ENCODE peak calls at places on chromosomes 6 and 20, in five cellular contexts. One of them, this sample, is unnamed.

GRCh38 chr6:1110935-1111334 is 201.0 kb upstream of the FOXQ1 start:
- DNase-seq in GM20000: no peak
- DNase-seq in OCI-LY7: no peak
- DNase-seq in astrocyte: no peak
- DNase-seq in hepatocyte: no peak
- DNase-seq in this sample: no peak

GRCh38 chr20:41004561-41005360 is 23.9 kb upstream of the TOP1 start:
- DNase-seq in OCI-LY7: peak
- DNase-seq in astrocyte: peak
- DNase-seq in GM20000: no peak
- DNase-seq in hepatocyte: no peak
- DNase-seq in this sample: no peak

GRCh38 chr6:17493286-17493685 is 99.9 kb downstream of the CAP2 start:
- DNase-seq in GM20000: no peak
- DNase-seq in OCI-LY7: no peak
- DNase-seq in astrocyte: peak
- DNase-seq in hepatocyte: no peak
- DNase-seq in this sample: no peak

GRCh38 chr6:141561154-141561553 is 571.6 kb upstream of the GJE1 start:
- DNase-seq in hepatocyte: no peak
- DNase-seq in astrocyte: no peak
- DNase-seq in OCI-LY7: no peak
- DNase-seq in GM20000: no peak
- DNase-seq in this sample: no peak

GRCh38 chr6:137951064-137951597 is 84.1 kb downstream of the TNFAIP3 start:
- DNase-seq in OCI-LY7: peak
- DNase-seq in astrocyte: no peak
- DNase-seq in GM20000: no peak
- DNase-seq in hepatocyte: no peak
- DNase-seq in this sample: no peak

GRCh38 chr20:32965115-32965514 is 39.1 kb downstream of the SUN5 start:
- DNase-seq in GM20000: no peak
- DNase-seq in OCI-LY7: no peak
- DNase-seq in astrocyte: no peak
- DNase-seq in hepatocyte: no peak
- DNase-seq in this sample: no peak

GRCh38 chr6:106117579-106117978 is 31.4 kb downstream of the PRDM1 start:
- DNase-seq in hepatocyte: no peak
- DNase-seq in OCI-LY7: no peak
- DNase-seq in astrocyte: no peak
- DNase-seq in GM20000: peak
- DNase-seq in this sample: no peak

GRCh38 chr6:35534396-35535170 is 21.9 kb upstream of the TULP1 start:
- DNase-seq in OCI-LY7: no peak
- DNase-seq in hepatocyte: peak
- DNase-seq in astrocyte: no peak
- DNase-seq in GM20000: no peak
- DNase-seq in this sample: no peak

GRCh38 chr6:24908555-24908954 is 27.2 kb downstream of the RIPOR2 start:
- DNase-seq in hepatocyte: no peak
- DNase-seq in GM20000: no peak
- DNase-seq in OCI-LY7: no peak
- DNase-seq in astrocyte: no peak
- DNase-seq in this sample: no peak

GRCh38 chr6:148240463-148240845 is 102.2 kb upstream of the SASH1 start:
- DNase-seq in GM20000: no peak
- DNase-seq in astrocyte: peak
- DNase-seq in hepatocyte: no peak
- DNase-seq in OCI-LY7: no peak
- DNase-seq in this sample: no peak

GRCh38 chr6:151679941-151680340 is 127.5 kb upstream of the ESR1 start:
- DNase-seq in astrocyte: no peak
- DNase-seq in hepatocyte: no peak
- DNase-seq in OCI-LY7: no peak
- DNase-seq in GM20000: no peak
- DNase-seq in this sample: no peak

GRCh38 chr6:99019341-99019740 is 71.6 kb upstream of the FBXL4 start:
- DNase-seq in GM20000: no peak
- DNase-seq in hepatocyte: no peak
- DNase-seq in astrocyte: peak
- DNase-seq in OCI-LY7: no peak
- DNase-seq in this sample: no peak

GRCh38 chr6:35016417-35017221 is 124.5 kb downstream of the TCP11 start:
- DNase-seq in OCI-LY7: no peak
- DNase-seq in hepatocyte: peak
- DNase-seq in GM20000: no peak
- DNase-seq in astrocyte: peak
- DNase-seq in this sample: no peak

GRCh38 chr6:52499026-52499425 is 77.8 kb downstream of the TRAM2 start:
- DNase-seq in hepatocyte: no peak
- DNase-seq in GM20000: no peak
- DNase-seq in OCI-LY7: peak
- DNase-seq in astrocyte: peak
- DNase-seq in this sample: no peak

GRCh38 chr6:79724816-79725215 is 93.7 kb downstream of the SH3BGRL2 start:
- DNase-seq in OCI-LY7: no peak
- DNase-seq in hepatocyte: no peak
- DNase-seq in astrocyte: no peak
- DNase-seq in GM20000: no peak
- DNase-seq in this sample: no peak

GRCh38 chr20:50085481-50086365 is 27.2 kb downstream of the UBE2V1 start:
- DNase-seq in GM20000: peak
- DNase-seq in OCI-LY7: peak
- DNase-seq in hepatocyte: peak
- DNase-seq in astrocyte: peak
- DNase-seq in this sample: no peak

GRCh38 chr6:44216677-44217331 is at the start of gene MYMX:
- DNase-seq in astrocyte: no peak
- DNase-seq in hepatocyte: no peak
- DNase-seq in GM20000: peak
- DNase-seq in OCI-LY7: no peak
- DNase-seq in this sample: no peak

GRCh38 chr20:41011551-41012067 is 17.0 kb upstream of the TOP1 start:
- DNase-seq in astrocyte: no peak
- DNase-seq in GM20000: peak
- DNase-seq in hepatocyte: no peak
- DNase-seq in OCI-LY7: peak
- DNase-seq in this sample: no peak

GRCh38 chr6:160139420-160139851 is 17.8 kb downstream of the SLC22A1 start:
- DNase-seq in hepatocyte: peak
- DNase-seq in astrocyte: peak
- DNase-seq in GM20000: no peak
- DNase-seq in OCI-LY7: no peak
- DNase-seq in this sample: no peak

GRCh38 chr6:149948011-149948410 is 6.2 kb downstream of the ULBP2 start:
- DNase-seq in astrocyte: no peak
- DNase-seq in OCI-LY7: no peak
- DNase-seq in hepatocyte: no peak
- DNase-seq in GM20000: no peak
- DNase-seq in this sample: no peak

GRCh38 chr6:49001856-49002255 is 461.2 kb downstream of the MMUT start:
- DNase-seq in GM20000: no peak
- DNase-seq in astrocyte: peak
- DNase-seq in OCI-LY7: no peak
- DNase-seq in hepatocyte: no peak
- DNase-seq in this sample: no peak

DNA sequence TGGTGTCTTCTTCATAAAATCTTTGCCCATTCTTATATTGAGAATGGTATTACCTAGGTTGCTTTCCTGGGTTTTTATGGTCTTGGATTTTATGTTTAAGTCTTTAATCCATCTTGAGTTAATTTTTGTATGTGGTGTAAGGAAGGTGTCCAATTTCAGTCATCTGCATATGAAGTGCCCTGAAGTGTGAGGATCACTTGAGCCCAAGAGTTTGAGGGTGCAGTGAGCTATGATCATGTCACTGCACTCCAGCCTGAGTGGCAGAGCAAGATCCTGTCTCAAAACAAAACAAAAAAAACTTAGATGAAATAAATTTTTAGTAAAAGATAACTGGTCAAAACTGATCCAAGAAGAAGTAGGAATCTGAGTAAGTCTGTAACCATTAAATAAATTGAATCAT is 215.4 kb downstream of the TBC1D7 start:
- DNase-seq in astrocyte: no peak
- DNase-seq in GM20000: no peak
- DNase-seq in hepatocyte: no peak
- DNase-seq in OCI-LY7: no peak
- DNase-seq in this sample: no peak
- TF ChIP-seq CTCF in astrocyte: no peak
- TF ChIP-seq CTCF in GM20000: no peak
- TF ChIP-seq CTCF in hepatocyte: no peak
- TF ChIP-seq CTCF in OCI-LY7: no peak
- TF ChIP-seq CTCF in this sample: no peak

GRCh38 chr6:130365166-130366010 is 429 bp upstream of the TMEM200A start:
- DNase-seq in astrocyte: peak
- DNase-seq in OCI-LY7: no peak
- DNase-seq in hepatocyte: peak
- DNase-seq in GM20000: peak
- DNase-seq in this sample: peak

GRCh38 chr6:130369821-130370220 is 4.0 kb downstream of the TMEM200A start:
- DNase-seq in hepatocyte: no peak
- DNase-seq in astrocyte: no peak
- DNase-seq in OCI-LY7: no peak
- DNase-seq in GM20000: no peak
- DNase-seq in this sample: no peak

GRCh38 chr6:130364224-130364780 is 1.5 kb upstream of the TMEM200A start:
- DNase-seq in OCI-LY7: no peak
- DNase-seq in astrocyte: no peak
- DNase-seq in hepatocyte: no peak
- DNase-seq in GM20000: no peak
- DNase-seq in this sample: no peak

GRCh38 chr6:130367767-130368166 is 1.9 kb downstream of the TMEM200A start:
- DNase-seq in hepatocyte: no peak
- DNase-seq in GM20000: no peak
- DNase-seq in astrocyte: no peak
- DNase-seq in OCI-LY7: no peak
- DNase-seq in this sample: no peak

DNA sequence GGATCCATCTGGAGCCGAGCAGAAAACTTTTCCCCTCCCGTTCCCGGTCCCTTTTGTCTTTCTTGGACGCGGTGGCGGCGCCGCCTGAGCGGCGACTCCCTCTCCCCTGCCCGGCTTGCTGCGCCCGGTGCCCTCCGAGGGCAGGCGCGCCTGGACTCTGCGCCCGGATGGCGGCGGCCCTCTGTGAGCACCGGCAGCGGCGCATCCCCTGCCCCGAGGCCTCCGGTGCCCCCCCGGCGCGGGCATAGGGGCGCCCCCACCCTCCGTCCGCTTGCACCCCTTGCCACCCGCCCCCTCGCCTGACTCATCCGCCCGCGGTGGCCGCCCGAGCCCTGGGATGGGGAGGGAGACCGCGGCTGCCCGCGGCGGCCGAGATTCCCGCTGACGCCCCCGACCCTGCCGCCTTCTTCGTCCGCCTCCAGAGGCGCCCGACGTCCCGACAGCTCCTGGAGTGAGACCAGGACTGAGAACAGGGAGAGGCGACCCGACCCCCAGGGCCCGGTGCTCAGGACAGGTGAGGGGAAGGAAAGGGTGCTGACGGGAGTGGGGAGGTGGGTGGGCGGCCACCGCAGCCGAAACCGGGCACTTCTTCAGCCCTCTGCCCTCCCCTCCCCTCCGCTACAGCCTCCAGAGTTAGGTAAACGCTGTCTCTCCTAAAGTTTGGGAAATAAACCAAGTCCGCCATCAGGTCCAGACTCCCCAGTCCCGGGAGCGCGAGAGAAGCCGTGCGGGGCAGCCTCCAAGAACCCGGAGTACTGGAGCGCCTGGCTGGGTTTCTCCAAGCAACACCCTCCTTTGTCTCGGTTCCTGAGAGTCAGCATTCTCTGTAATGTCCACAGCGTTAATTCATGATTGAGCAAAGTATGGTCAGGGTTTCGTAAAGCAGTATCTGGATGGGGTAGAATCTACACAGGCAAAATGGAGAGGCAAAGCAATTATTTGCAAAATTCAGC is at the start of gene TMEM200A:
- DNase-seq in astrocyte: peak
- DNase-seq in hepatocyte: peak
- DNase-seq in OCI-LY7: no peak
- DNase-seq in GM20000: peak
- DNase-seq in this sample: peak
- TF ChIP-seq CTCF in astrocyte: no peak
- TF ChIP-seq CTCF in hepatocyte: peak
- TF ChIP-seq CTCF in OCI-LY7: no peak
- TF ChIP-seq CTCF in GM20000: no peak
- TF ChIP-seq CTCF in this sample: no peak

DNA sequence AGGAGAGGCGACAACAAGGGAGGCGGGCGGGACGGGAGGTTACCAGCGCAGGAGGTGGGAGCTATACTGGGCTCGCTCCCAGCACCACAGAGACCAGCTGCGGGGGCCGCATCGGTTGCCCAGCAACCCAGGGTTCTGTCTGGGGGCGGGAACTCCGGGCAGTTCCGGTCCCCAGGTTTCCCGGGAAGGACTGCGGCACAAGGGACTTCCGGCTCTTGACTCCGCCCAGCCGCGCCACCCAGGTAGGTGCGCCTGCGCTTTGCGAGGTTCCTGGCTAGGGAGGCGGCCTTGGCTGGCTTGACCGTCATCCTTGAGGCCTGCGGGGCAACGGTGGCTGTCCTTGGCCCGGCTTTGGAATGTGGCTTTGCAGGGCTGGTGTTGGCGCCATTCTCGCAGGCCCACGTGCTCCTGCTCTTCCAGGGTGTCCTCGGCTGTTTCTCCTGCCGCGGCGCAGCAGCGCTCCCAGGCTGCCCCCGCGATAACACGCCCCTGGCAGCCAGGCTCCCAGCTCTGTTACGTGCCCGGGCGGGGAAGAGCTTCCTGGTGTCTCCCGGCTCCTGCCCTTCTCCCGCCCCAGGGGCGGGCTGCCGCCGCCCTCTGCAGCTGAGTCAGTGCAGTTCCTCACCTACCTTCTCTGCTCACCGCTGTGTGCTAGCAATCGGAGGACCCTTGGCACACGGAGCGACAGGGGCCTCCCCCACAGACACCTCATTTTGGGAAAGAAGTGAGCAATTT is at the start of gene RSPH3:
- DNase-seq in astrocyte: peak
- DNase-seq in OCI-LY7: peak
- DNase-seq in hepatocyte: peak
- DNase-seq in GM20000: peak
- DNase-seq in this sample: peak
- TF ChIP-seq CTCF in astrocyte: no peak
- TF ChIP-seq CTCF in OCI-LY7: peak
- TF ChIP-seq CTCF in hepatocyte: peak
- TF ChIP-seq CTCF in GM20000: no peak
- TF ChIP-seq CTCF in this sample: no peak

GRCh38 chr6:170017603-170018274 is 266.3 kb downstream of the ERMARD start:
- DNase-seq in GM20000: no peak
- DNase-seq in astrocyte: no peak
- DNase-seq in hepatocyte: no peak
- DNase-seq in OCI-LY7: no peak
- DNase-seq in this sample: no peak

GRCh38 chr6:170020041-170020583 is 268.7 kb downstream of the ERMARD start:
- DNase-seq in astrocyte: no peak
- DNase-seq in hepatocyte: no peak
- DNase-seq in OCI-LY7: no peak
- DNase-seq in GM20000: no peak
- DNase-seq in this sample: no peak

GRCh38 chr6:170019259-170020040 is 268.0 kb downstream of the ERMARD start:
- DNase-seq in OCI-LY7: no peak
- DNase-seq in GM20000: no peak
- DNase-seq in hepatocyte: peak
- DNase-seq in astrocyte: no peak
- DNase-seq in this sample: no peak

GRCh38 chr6:170021579-170021978 is 269.3 kb downstream of the DLL1 start:
- DNase-seq in hepatocyte: no peak
- DNase-seq in GM20000: no peak
- DNase-seq in astrocyte: no peak
- DNase-seq in OCI-LY7: no peak
- DNase-seq in this sample: no peak

GRCh38 chr6:170018422-170019258 is 267.2 kb downstream of the ERMARD start:
- DNase-seq in hepatocyte: no peak
- DNase-seq in GM20000: no peak
- DNase-seq in OCI-LY7: no peak
- DNase-seq in astrocyte: no peak
- DNase-seq in this sample: no peak
- TF ChIP-seq CTCF in hepatocyte: no peak
- TF ChIP-seq CTCF in GM20000: no peak
- TF ChIP-seq CTCF in OCI-LY7: no peak
- TF ChIP-seq CTCF in astrocyte: no peak
- TF ChIP-seq CTCF in this sample: no peak